ENCODE peak calls at places on chromosomes 12 and 14, in nine cellular contexts. One of them, this sample, is unnamed.

GRCh38 chr12:45490232-45490881 is 239.1 kb upstream of the ARID2 start:
- DNase-seq in fibroblast of villous mesenchyme: no peak
- DNase-seq in ovary: no peak
- DNase-seq in CD8-positive, alpha-beta memory T cell: no peak
- DNase-seq in tibial artery: no peak
- DNase-seq in adipocyte: no peak
- DNase-seq in uterus: no peak
- DNase-seq in body of pancreas: no peak
- DNase-seq in esophagus squamous epithelium: no peak
- DNase-seq in this sample: no peak

GRCh38 chr12:127401005-127401404 is 866.0 kb upstream of the TMEM132C start:
- DNase-seq in ovary: no peak
- DNase-seq in CD8-positive, alpha-beta memory T cell: no peak
- DNase-seq in tibial artery: no peak
- DNase-seq in fibroblast of villous mesenchyme: no peak
- DNase-seq in uterus: no peak
- DNase-seq in esophagus squamous epithelium: no peak
- DNase-seq in body of pancreas: no peak
- DNase-seq in adipocyte: peak; percentile 39
- DNase-seq in this sample: no peak

GRCh38 chr12:63845726-63846125 is 1.2 kb downstream of the SRGAP1 start:
- DNase-seq in uterus: no peak
- DNase-seq in adipocyte: peak; percentile 61
- DNase-seq in body of pancreas: no peak
- DNase-seq in fibroblast of villous mesenchyme: peak; percentile 67
- DNase-seq in CD8-positive, alpha-beta memory T cell: no peak
- DNase-seq in esophagus squamous epithelium: no peak
- DNase-seq in tibial artery: no peak
- DNase-seq in ovary: no peak
- DNase-seq in this sample: no peak

GRCh38 chr12:56987551-56988053 is 18.7 kb downstream of the ZBTB39 start:
- DNase-seq in tibial artery: peak; percentile 59
- DNase-seq in body of pancreas: peak; percentile 79
- DNase-seq in uterus: peak; percentile 73
- DNase-seq in ovary: peak; percentile 85
- DNase-seq in adipocyte: peak; percentile 91
- DNase-seq in esophagus squamous epithelium: no peak
- DNase-seq in fibroblast of villous mesenchyme: peak; percentile 82
- DNase-seq in CD8-positive, alpha-beta memory T cell: peak; percentile 70
- DNase-seq in this sample: no peak

GRCh38 chr12:105975351-105975750 is 163.4 kb downstream of the NUAK1 start:
- DNase-seq in ovary: no peak
- DNase-seq in CD8-positive, alpha-beta memory T cell: no peak
- DNase-seq in tibial artery: no peak
- DNase-seq in uterus: no peak
- DNase-seq in body of pancreas: no peak
- DNase-seq in fibroblast of villous mesenchyme: no peak
- DNase-seq in adipocyte: no peak
- DNase-seq in esophagus squamous epithelium: no peak
- DNase-seq in this sample: no peak

GRCh38 chr12:112029326-112029725 is 16.1 kb downstream of the ERP29 start:
- DNase-seq in tibial artery: no peak
- DNase-seq in adipocyte: no peak
- DNase-seq in body of pancreas: no peak
- DNase-seq in CD8-positive, alpha-beta memory T cell: no peak
- DNase-seq in uterus: no peak
- DNase-seq in esophagus squamous epithelium: no peak
- DNase-seq in ovary: no peak
- DNase-seq in fibroblast of villous mesenchyme: no peak
- DNase-seq in this sample: no peak

GRCh38 chr14:49908433-49908782 is 15.5 kb downstream of the ARF6 start:
- DNase-seq in uterus: no peak
- DNase-seq in body of pancreas: no peak
- DNase-seq in esophagus squamous epithelium: no peak
- DNase-seq in CD8-positive, alpha-beta memory T cell: no peak
- DNase-seq in ovary: no peak
- DNase-seq in fibroblast of villous mesenchyme: no peak
- DNase-seq in adipocyte: no peak
- DNase-seq in tibial artery: no peak
- DNase-seq in this sample: no peak

GRCh38 chr12:115227137-115227615 is 543.2 kb upstream of the TBX3 start:
- DNase-seq in tibial artery: no peak
- DNase-seq in adipocyte: peak; percentile 58
- DNase-seq in CD8-positive, alpha-beta memory T cell: no peak
- DNase-seq in uterus: no peak
- DNase-seq in body of pancreas: no peak
- DNase-seq in fibroblast of villous mesenchyme: peak; percentile 79
- DNase-seq in esophagus squamous epithelium: no peak
- DNase-seq in ovary: no peak
- DNase-seq in this sample: no peak

GRCh38 chr12:851913-852312 is 97.6 kb downstream of the RAD52 start:
- DNase-seq in adipocyte: peak; percentile 92
- DNase-seq in fibroblast of villous mesenchyme: peak; percentile 83
- DNase-seq in uterus: no peak
- DNase-seq in tibial artery: no peak
- DNase-seq in ovary: no peak
- DNase-seq in CD8-positive, alpha-beta memory T cell: no peak
- DNase-seq in body of pancreas: no peak
- DNase-seq in esophagus squamous epithelium: no peak
- DNase-seq in this sample: no peak

GRCh38 chr12:19484738-19485137 is 45.4 kb downstream of the AEBP2 start:
- DNase-seq in body of pancreas: no peak
- DNase-seq in esophagus squamous epithelium: no peak
- DNase-seq in fibroblast of villous mesenchyme: no peak
- DNase-seq in adipocyte: no peak
- DNase-seq in tibial artery: no peak
- DNase-seq in ovary: no peak
- DNase-seq in uterus: no peak
- DNase-seq in CD8-positive, alpha-beta memory T cell: no peak
- DNase-seq in this sample: no peak

GRCh38 chr12:7361271-7361670 is 57.4 kb downstream of the ACSM4 start:
- DNase-seq in ovary: no peak
- DNase-seq in esophagus squamous epithelium: no peak
- DNase-seq in adipocyte: no peak
- DNase-seq in fibroblast of villous mesenchyme: no peak
- DNase-seq in uterus: no peak
- DNase-seq in body of pancreas: no peak
- DNase-seq in tibial artery: no peak
- DNase-seq in CD8-positive, alpha-beta memory T cell: no peak
- DNase-seq in this sample: no peak

GRCh38 chr12:11580125-11580751 is 69.2 kb upstream of the ETV6 start:
- DNase-seq in adipocyte: peak; percentile 88
- DNase-seq in tibial artery: peak; percentile 42
- DNase-seq in ovary: no peak
- DNase-seq in body of pancreas: peak; percentile 12
- DNase-seq in esophagus squamous epithelium: no peak
- DNase-seq in CD8-positive, alpha-beta memory T cell: no peak
- DNase-seq in uterus: peak; percentile 30
- DNase-seq in fibroblast of villous mesenchyme: peak; percentile 74
- DNase-seq in this sample: no peak

GRCh38 chr14:104657114-104657524 is 32.3 kb upstream of the INF2 start:
- DNase-seq in CD8-positive, alpha-beta memory T cell: no peak
- DNase-seq in esophagus squamous epithelium: no peak
- DNase-seq in ovary: no peak
- DNase-seq in fibroblast of villous mesenchyme: no peak
- DNase-seq in uterus: no peak
- DNase-seq in body of pancreas: no peak
- DNase-seq in tibial artery: no peak
- DNase-seq in adipocyte: no peak
- DNase-seq in this sample: no peak

GRCh38 chr14:69999246-69999645 is 120.0 kb downstream of the SMOC1 start:
- DNase-seq in fibroblast of villous mesenchyme: peak; percentile 18
- DNase-seq in adipocyte: peak; percentile 3
- DNase-seq in body of pancreas: peak; percentile 87
- DNase-seq in tibial artery: no peak
- DNase-seq in CD8-positive, alpha-beta memory T cell: no peak
- DNase-seq in esophagus squamous epithelium: no peak
- DNase-seq in uterus: no peak
- DNase-seq in ovary: no peak
- DNase-seq in this sample: no peak

GRCh38 chr12:105334568-105334967 is 4.1 kb downstream of the C12orf75 start:
- DNase-seq in adipocyte: peak; percentile 65
- DNase-seq in body of pancreas: no peak
- DNase-seq in CD8-positive, alpha-beta memory T cell: no peak
- DNase-seq in uterus: no peak
- DNase-seq in tibial artery: no peak
- DNase-seq in ovary: no peak
- DNase-seq in fibroblast of villous mesenchyme: no peak
- DNase-seq in esophagus squamous epithelium: no peak
- DNase-seq in this sample: no peak

GRCh38 chr14:22390824-22391461 is 198.1 kb downstream of the DAD1 start:
- DNase-seq in uterus: no peak
- DNase-seq in tibial artery: no peak
- DNase-seq in fibroblast of villous mesenchyme: no peak
- DNase-seq in ovary: no peak
- DNase-seq in CD8-positive, alpha-beta memory T cell: no peak
- DNase-seq in esophagus squamous epithelium: no peak
- DNase-seq in adipocyte: no peak
- DNase-seq in body of pancreas: no peak
- DNase-seq in this sample: no peak

GRCh38 chr12:111405856-111406473 is at the start of gene SH2B3:
- DNase-seq in ovary: no peak
- DNase-seq in esophagus squamous epithelium: no peak
- DNase-seq in tibial artery: no peak
- DNase-seq in body of pancreas: no peak
- DNase-seq in fibroblast of villous mesenchyme: no peak
- DNase-seq in uterus: peak; percentile 78
- DNase-seq in adipocyte: no peak
- DNase-seq in CD8-positive, alpha-beta memory T cell: peak; percentile 76
- DNase-seq in this sample: no peak

GRCh38 chr14:80212025-80212402 is 710 bp upstream of the DIO2 start:
- DNase-seq in fibroblast of villous mesenchyme: peak; percentile 83
- DNase-seq in adipocyte: peak; percentile 83
- DNase-seq in tibial artery: no peak
- DNase-seq in esophagus squamous epithelium: no peak
- DNase-seq in CD8-positive, alpha-beta memory T cell: no peak
- DNase-seq in uterus: no peak
- DNase-seq in ovary: no peak
- DNase-seq in body of pancreas: no peak
- DNase-seq in this sample: no peak

GRCh38 chr14:80208426-80208950 is 2.8 kb downstream of the DIO2 start:
- DNase-seq in esophagus squamous epithelium: no peak
- DNase-seq in adipocyte: peak; percentile 51
- DNase-seq in ovary: no peak
- DNase-seq in tibial artery: no peak
- DNase-seq in uterus: no peak
- DNase-seq in body of pancreas: no peak
- DNase-seq in CD8-positive, alpha-beta memory T cell: no peak
- DNase-seq in fibroblast of villous mesenchyme: no peak
- DNase-seq in this sample: no peak

GRCh38 chr14:80215081-80215480 is 3.8 kb upstream of the DIO2 start:
- DNase-seq in body of pancreas: no peak
- DNase-seq in CD8-positive, alpha-beta memory T cell: no peak
- DNase-seq in fibroblast of villous mesenchyme: no peak
- DNase-seq in ovary: no peak
- DNase-seq in esophagus squamous epithelium: no peak
- DNase-seq in uterus: no peak
- DNase-seq in tibial artery: no peak
- DNase-seq in adipocyte: peak; percentile 34
- DNase-seq in this sample: no peak

GRCh38 chr14:80213602-80214001 is 2.3 kb upstream of the DIO2 start:
- DNase-seq in adipocyte: peak; percentile 81
- DNase-seq in tibial artery: peak; percentile 47
- DNase-seq in ovary: no peak
- DNase-seq in fibroblast of villous mesenchyme: peak; percentile 81
- DNase-seq in body of pancreas: peak; percentile 43
- DNase-seq in esophagus squamous epithelium: no peak
- DNase-seq in uterus: no peak
- DNase-seq in CD8-positive, alpha-beta memory T cell: no peak
- DNase-seq in this sample: no peak

GRCh38 chr14:80211143-80212024 is at the start of gene DIO2:
- DNase-seq in CD8-positive, alpha-beta memory T cell: no peak
- DNase-seq in ovary: no peak
- DNase-seq in esophagus squamous epithelium: no peak
- DNase-seq in adipocyte: peak; percentile 64
- DNase-seq in fibroblast of villous mesenchyme: peak; percentile 43
- DNase-seq in body of pancreas: peak; percentile 25
- DNase-seq in tibial artery: peak; percentile 60
- DNase-seq in uterus: no peak
- DNase-seq in this sample: no peak
- H3K4me3 ChIP-seq in CD8-positive, alpha-beta memory T cell: no peak within 1 kb of the TSS
- H3K4me3 ChIP-seq in ovary: no peak within 1 kb of the TSS
- H3K4me3 ChIP-seq in esophagus squamous epithelium: no peak within 1 kb of the TSS
- H3K4me3 ChIP-seq in adipocyte: peak within 1 kb of the TSS; percentile 79
- H3K4me3 ChIP-seq in fibroblast of villous mesenchyme: peak within 1 kb of the TSS; percentile 47
- H3K4me3 ChIP-seq in body of pancreas: no peak within 1 kb of the TSS
- H3K4me3 ChIP-seq in tibial artery: peak within 1 kb of the TSS; percentile 26
- H3K4me3 ChIP-seq in uterus: peak within 1 kb of the TSS; percentile 21
- H3K4me3 ChIP-seq in this sample: peak within 1 kb of the TSS; percentile 65

DNA sequence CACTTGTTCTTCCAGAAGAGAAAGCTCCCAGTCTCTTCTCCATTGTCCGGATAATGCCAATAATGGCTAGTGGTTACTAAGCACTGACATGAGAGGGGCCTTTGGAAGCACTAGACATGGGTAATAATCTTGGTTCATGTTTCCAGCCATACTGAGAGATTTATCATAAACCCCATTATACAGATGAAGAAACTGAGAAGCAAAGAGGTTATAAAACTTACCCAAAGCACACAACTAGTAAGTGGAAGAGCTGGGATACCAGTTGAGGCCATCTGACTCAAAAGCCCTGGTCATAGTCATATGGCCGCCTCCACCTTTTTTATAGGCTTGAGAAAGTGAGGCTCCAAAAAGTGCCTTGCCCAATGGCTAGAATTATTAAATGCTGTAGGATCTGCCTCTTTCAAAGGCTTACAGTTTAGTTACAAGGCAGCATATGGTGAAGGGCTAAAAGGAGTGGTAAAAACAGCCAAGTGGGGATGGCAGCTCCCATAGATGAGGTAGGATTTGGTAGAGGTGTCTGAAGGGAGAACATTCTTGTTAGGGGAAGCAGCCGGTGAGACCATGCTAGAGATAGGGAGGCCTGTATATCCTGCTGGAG is 981 bp downstream of the TXNRD1 start:
- DNase-seq in uterus: no peak
- DNase-seq in esophagus squamous epithelium: no peak
- DNase-seq in body of pancreas: no peak
- DNase-seq in CD8-positive, alpha-beta memory T cell: no peak
- DNase-seq in tibial artery: no peak
- DNase-seq in ovary: no peak
- DNase-seq in adipocyte: no peak
- DNase-seq in fibroblast of villous mesenchyme: no peak
- DNase-seq in this sample: no peak
- H3K4me3 ChIP-seq in uterus: peak overlapping the region; percentile 59
- H3K4me3 ChIP-seq in esophagus squamous epithelium: no peak overlapping the region
- H3K4me3 ChIP-seq in body of pancreas: no peak overlapping the region
- H3K4me3 ChIP-seq in CD8-positive, alpha-beta memory T cell: peak overlapping the region; percentile 65
- H3K4me3 ChIP-seq in tibial artery: peak overlapping the region; percentile 82
- H3K4me3 ChIP-seq in ovary: peak overlapping the region; percentile 69
- H3K4me3 ChIP-seq in adipocyte: peak overlapping the region; percentile 89
- H3K4me3 ChIP-seq in fibroblast of villous mesenchyme: peak overlapping the region; percentile 63
- H3K4me3 ChIP-seq in this sample: peak overlapping the region; percentile 85

GRCh38 chr14:89012272-89013097 is 188.0 kb downstream of the TTC8 start:
- DNase-seq in tibial artery: no peak
- DNase-seq in uterus: no peak
- DNase-seq in esophagus squamous epithelium: no peak
- DNase-seq in ovary: no peak
- DNase-seq in CD8-positive, alpha-beta memory T cell: no peak
- DNase-seq in adipocyte: no peak
- DNase-seq in body of pancreas: no peak
- DNase-seq in fibroblast of villous mesenchyme: no peak
- DNase-seq in this sample: no peak
- H3K4me3 ChIP-seq in tibial artery: no peak overlapping the region
- H3K4me3 ChIP-seq in uterus: no peak overlapping the region
- H3K4me3 ChIP-seq in esophagus squamous epithelium: no peak overlapping the region
- H3K4me3 ChIP-seq in ovary: no peak overlapping the region
- H3K4me3 ChIP-seq in CD8-positive, alpha-beta memory T cell: no peak overlapping the region
- H3K4me3 ChIP-seq in adipocyte: no peak overlapping the region
- H3K4me3 ChIP-seq in body of pancreas: peak overlapping the region; percentile 13
- H3K4me3 ChIP-seq in fibroblast of villous mesenchyme: no peak overlapping the region
- H3K4me3 ChIP-seq in this sample: no peak overlapping the region

GRCh38 chr12:53498235-53498630 is 1.0 kb downstream of the MAP3K12 start:
- DNase-seq in uterus: no peak
- DNase-seq in body of pancreas: no peak
- DNase-seq in CD8-positive, alpha-beta memory T cell: no peak
- DNase-seq in esophagus squamous epithelium: no peak
- DNase-seq in adipocyte: no peak
- DNase-seq in fibroblast of villous mesenchyme: no peak
- DNase-seq in tibial artery: no peak
- DNase-seq in ovary: no peak
- DNase-seq in this sample: no peak
- H3K4me3 ChIP-seq in uterus: no peak overlapping the region
- H3K4me3 ChIP-seq in body of pancreas: no peak overlapping the region
- H3K4me3 ChIP-seq in CD8-positive, alpha-beta memory T cell: peak overlapping the region; percentile 62
- H3K4me3 ChIP-seq in esophagus squamous epithelium: no peak overlapping the region
- H3K4me3 ChIP-seq in adipocyte: peak overlapping the region; percentile 95
- H3K4me3 ChIP-seq in fibroblast of villous mesenchyme: peak overlapping the region; percentile 85
- H3K4me3 ChIP-seq in tibial artery: no peak overlapping the region
- H3K4me3 ChIP-seq in ovary: peak overlapping the region; percentile 42
- H3K4me3 ChIP-seq in this sample: peak overlapping the region; percentile 87

This sample was measured in thoracic aorta.